ENCODE peak calls at places on chromosome 2, in four cellular contexts. N is GM23338; Q is effector memory CD4-positive, alpha-beta T cell; L is colonic mucosa. A is an unnamed sample.

GRCh38 chr2:17327649-17328048 is 190.6 kb downstream of the RAD51AP2 start:
- DNase-seq in L (no peak), Q (no peak), N (no peak), A (no peak)

GRCh38 chr2:23478933-23479683 is 94.1 kb downstream of the KLHL29 start:
- DNase-seq in N (no peak), L (no peak), Q (no peak), A (no peak)

GRCh38 chr2:30161929-30162328 is 15.1 kb downstream of the YPEL5 start:
- DNase-seq in N (no peak), Q (no peak), L (no peak), A (no peak)

GRCh38 chr2:23523651-23524260 is 138.8 kb downstream of the KLHL29 start:
- DNase-seq in L (no peak), N (no peak), Q (no peak), A (peak; percentile 40)

GRCh38 chr2:38751847-38752410 is 768 bp upstream of the SRSF7 start:
- DNase-seq in N (peak; percentile 63), Q (no peak), L (no peak), A (no peak)

GRCh38 chr2:54482725-54483124 is 26.6 kb downstream of the SPTBN1 start:
- DNase-seq in Q (no peak), N (no peak), L (no peak), A (peak; percentile 17)

GRCh38 chr2:233152541-233152940 is 92.4 kb downstream of the INPP5D start:
- DNase-seq in L (no peak), N (no peak), Q (no peak), A (no peak)

GRCh38 chr2:102238039-102238756 is 51.4 kb downstream of the IL1RL2 start:
- DNase-seq in L (no peak), N (no peak), Q (no peak), A (no peak)

GRCh38 chr2:235669269-235669831 is 175.5 kb downstream of the AGAP1 start:
- DNase-seq in L (peak; percentile 80), Q (peak; percentile 19), N (peak; percentile 98), A (peak; percentile 77)

GRCh38 chr2:143974262-143974661 is 545.7 kb downstream of the ZEB2 start:
- DNase-seq in L (no peak), Q (no peak), N (no peak), A (no peak)

GRCh38 chr2:192438239-192438638 is 243.5 kb upstream of the TMEFF2 start:
- DNase-seq in L (no peak), N (no peak), Q (no peak), A (no peak)

GRCh38 chr2:37657471-37657870 is 14.0 kb downstream of the CDC42EP3 start:
- DNase-seq in L (no peak), N (no peak), Q (no peak), A (no peak)
- H3K4me3 ChIP-seq in L (no peak overlapping the region), N (peak overlapping the region; percentile 13), Q (no peak overlapping the region), A (no peak overlapping the region)

DNA sequence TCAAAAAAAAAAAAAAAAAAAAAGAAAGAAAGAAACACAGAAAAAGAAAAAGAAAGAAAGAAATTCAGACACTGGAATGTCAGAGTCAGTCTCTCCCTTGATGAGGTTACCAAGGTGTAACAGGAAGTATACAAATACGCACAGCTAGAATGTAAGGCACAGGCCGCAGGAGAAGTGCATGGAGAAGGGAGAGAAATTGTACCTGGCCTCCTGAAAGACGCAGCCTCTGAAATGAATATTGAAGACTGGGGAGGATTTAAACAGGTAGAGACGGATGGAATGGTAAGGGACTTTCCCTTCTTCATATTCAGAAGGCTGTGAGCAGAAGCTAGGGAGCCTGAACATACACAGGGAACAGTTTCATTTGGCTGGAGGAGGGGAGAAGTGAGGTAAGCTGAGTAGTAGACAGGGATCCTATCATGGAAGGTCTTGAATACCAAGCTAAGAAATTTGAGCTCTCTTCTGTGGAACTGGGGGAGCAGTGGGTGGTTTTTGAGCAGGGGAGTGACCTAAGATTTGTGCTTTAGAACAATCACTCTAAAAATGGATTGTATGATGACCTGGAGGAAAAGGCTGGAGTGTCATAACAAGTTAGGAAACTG is 112.7 kb downstream of the ANKRD44 start:
- DNase-seq in L (no peak), Q (no peak), N (no peak), A (no peak)
- H3K4me3 ChIP-seq in L (no peak overlapping the region), Q (peak overlapping the region; percentile 41), N (no peak overlapping the region), A (no peak overlapping the region)

GRCh38 chr2:109208951-109209335 is 79.9 kb downstream of the SH3RF3 start:
- DNase-seq in Q (no peak), L (no peak), N (no peak), A (no peak)
- H3K4me3 ChIP-seq in Q (no peak overlapping the region), L (no peak overlapping the region), N (no peak overlapping the region), A (no peak overlapping the region)

GRCh38 chr2:58293056-58293455 is 51.9 kb upstream of the FANCL start:
- DNase-seq in Q (no peak), N (no peak), L (no peak), A (no peak)

GRCh38 chr2:58289029-58289428 is 47.9 kb upstream of the FANCL start:
- DNase-seq in Q (no peak), N (no peak), L (no peak), A (no peak)

GRCh38 chr2:58291726-58292430 is 50.8 kb upstream of the FANCL start:
- DNase-seq in N (no peak), Q (no peak), L (no peak), A (no peak)
- H3K4me3 ChIP-seq in N (no peak overlapping the region), Q (no peak overlapping the region), L (no peak overlapping the region), A (no peak overlapping the region)

GRCh38 chr2:62498739-62499138 is 7.3 kb downstream of the TMEM17 start:
- DNase-seq in N (no peak), Q (no peak), L (no peak), A (no peak)

GRCh38 chr2:62501794-62502500 is 4.0 kb downstream of the TMEM17 start:
- DNase-seq in L (no peak), N (no peak), Q (no peak), A (no peak)

GRCh38 chr2:62501059-62501458 is 4.9 kb downstream of the TMEM17 start:
- DNase-seq in N (no peak), Q (no peak), L (no peak), A (no peak)

GRCh38 chr2:62495777-62496176 is 10.2 kb downstream of the TMEM17 start:
- DNase-seq in Q (no peak), L (no peak), N (no peak), A (no peak)

GRCh38 chr2:62499430-62500060 is 6.5 kb downstream of the TMEM17 start:
- DNase-seq in Q (no peak), N (no peak), L (no peak), A (no peak)
- H3K4me3 ChIP-seq in Q (no peak overlapping the region), N (no peak overlapping the region), L (no peak overlapping the region), A (no peak overlapping the region)

DNA sequence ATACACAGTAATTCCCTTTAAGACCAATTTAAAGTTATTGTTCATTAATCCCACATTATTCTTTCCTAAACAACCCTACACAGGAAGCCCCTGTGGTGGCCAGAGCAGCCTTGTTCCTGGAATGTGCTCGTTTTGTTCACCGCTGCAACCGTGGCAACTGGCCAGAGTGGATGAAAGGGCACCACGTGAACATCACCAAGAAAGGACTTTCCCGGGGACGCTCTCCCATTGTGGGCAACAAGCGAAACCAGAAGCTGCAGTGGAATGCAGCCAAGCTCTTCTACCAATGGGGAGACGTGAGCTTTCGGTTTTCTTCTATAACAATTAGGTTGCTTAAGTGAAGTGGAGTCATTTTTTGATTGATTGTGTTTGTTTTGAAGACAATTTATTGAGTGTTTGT is 101.0 kb downstream of the UNC80 start:
- DNase-seq in L (no peak), Q (no peak), N (peak; percentile 93), A (no peak)
- H3K4me3 ChIP-seq in L (no peak overlapping the region), Q (no peak overlapping the region), N (no peak overlapping the region), A (no peak overlapping the region)

GRCh38 chr2:63060079-63060482 is 9.5 kb downstream of the OTX1 start:
- DNase-seq in Q (no peak), L (no peak), N (no peak), A (no peak)
- H3K4me3 ChIP-seq in Q (no peak overlapping the region), L (no peak overlapping the region), N (peak overlapping the region; percentile 47), A (no peak overlapping the region)